ENCODE peak calls at places on chromosome 1, in nine cellular contexts. One of them, this sample, is unnamed.

GRCh38 chr1:8643542-8644536 is 173.6 kb downstream of the RERE start:
- DNase-seq in sigmoid colon: no peak
- DNase-seq in H7: no peak
- DNase-seq in body of pancreas: peak; percentile 73
- DNase-seq in adrenal gland: no peak
- DNase-seq in GM23338: no peak
- DNase-seq in colonic mucosa: no peak
- DNase-seq in Peyer's patch: no peak
- DNase-seq in BJ: no peak
- DNase-seq in this sample: no peak

GRCh38 chr1:21338568-21339401 is 48.5 kb upstream of the ECE1 start:
- DNase-seq in sigmoid colon: peak; percentile 95
- DNase-seq in H7: no peak
- DNase-seq in body of pancreas: peak; percentile 97
- DNase-seq in adrenal gland: peak; percentile 85
- DNase-seq in GM23338: no peak
- DNase-seq in colonic mucosa: peak; percentile 71
- DNase-seq in Peyer's patch: peak; percentile 77
- DNase-seq in BJ: no peak
- DNase-seq in this sample: peak; percentile 90

GRCh38 chr1:199448641-199449040 is 578.9 kb upstream of the NR5A2 start:
- DNase-seq in sigmoid colon: no peak
- DNase-seq in H7: no peak
- DNase-seq in body of pancreas: no peak
- DNase-seq in adrenal gland: no peak
- DNase-seq in GM23338: no peak
- DNase-seq in colonic mucosa: no peak
- DNase-seq in Peyer's patch: no peak
- DNase-seq in BJ: no peak
- DNase-seq in this sample: no peak

GRCh38 chr1:159790237-159790917 is 9.6 kb downstream of the DUSP23 start:
- DNase-seq in sigmoid colon: no peak
- DNase-seq in H7: peak; percentile 63
- DNase-seq in body of pancreas: peak; percentile 36
- DNase-seq in adrenal gland: no peak
- DNase-seq in GM23338: peak; percentile 81
- DNase-seq in colonic mucosa: no peak
- DNase-seq in Peyer's patch: no peak
- DNase-seq in BJ: no peak
- DNase-seq in this sample: no peak

GRCh38 chr1:75203415-75204277 is 69.5 kb downstream of the LHX8 start:
- DNase-seq in sigmoid colon: no peak
- DNase-seq in H7: peak; percentile 8
- DNase-seq in body of pancreas: peak; percentile 6
- DNase-seq in adrenal gland: no peak
- DNase-seq in GM23338: peak; percentile 76
- DNase-seq in colonic mucosa: no peak
- DNase-seq in Peyer's patch: no peak
- DNase-seq in BJ: peak; percentile 9
- DNase-seq in this sample: no peak

GRCh38 chr1:109959974-109960744 is 24.4 kb upstream of the AHCYL1 start:
- DNase-seq in sigmoid colon: no peak
- DNase-seq in H7: peak; percentile 60
- DNase-seq in body of pancreas: no peak
- DNase-seq in adrenal gland: no peak
- DNase-seq in GM23338: peak; percentile 91
- DNase-seq in colonic mucosa: peak; percentile 23
- DNase-seq in Peyer's patch: no peak
- DNase-seq in BJ: no peak
- DNase-seq in this sample: peak; percentile 90

GRCh38 chr1:209029737-209030136 is 553.8 kb upstream of the CAMK1G start:
- DNase-seq in sigmoid colon: no peak
- DNase-seq in H7: no peak
- DNase-seq in body of pancreas: no peak
- DNase-seq in adrenal gland: no peak
- DNase-seq in GM23338: peak; percentile 11
- DNase-seq in colonic mucosa: no peak
- DNase-seq in Peyer's patch: no peak
- DNase-seq in BJ: no peak
- DNase-seq in this sample: no peak

GRCh38 chr1:18955116-18955441 is 1.4 kb downstream of the IFFO2 start:
- DNase-seq in sigmoid colon: no peak
- DNase-seq in H7: no peak
- DNase-seq in body of pancreas: no peak
- DNase-seq in adrenal gland: no peak
- DNase-seq in GM23338: no peak
- DNase-seq in colonic mucosa: no peak
- DNase-seq in Peyer's patch: no peak
- DNase-seq in BJ: no peak
- DNase-seq in this sample: no peak

GRCh38 chr1:193408782-193409293 is 222.4 kb upstream of the B3GALT2 start:
- DNase-seq in sigmoid colon: peak; percentile 81
- DNase-seq in H7: no peak
- DNase-seq in body of pancreas: peak; percentile 94
- DNase-seq in adrenal gland: peak; percentile 98
- DNase-seq in GM23338: peak; percentile 24
- DNase-seq in colonic mucosa: peak; percentile 71
- DNase-seq in Peyer's patch: peak; percentile 58
- DNase-seq in BJ: peak; percentile 76
- DNase-seq in this sample: peak; percentile 7

GRCh38 chr1:162398999-162399580 is 12.8 kb downstream of the SH2D1B start:
- DNase-seq in sigmoid colon: no peak
- DNase-seq in H7: no peak
- DNase-seq in body of pancreas: no peak
- DNase-seq in adrenal gland: no peak
- DNase-seq in GM23338: peak; percentile 51
- DNase-seq in colonic mucosa: no peak
- DNase-seq in Peyer's patch: no peak
- DNase-seq in BJ: no peak
- DNase-seq in this sample: no peak

GRCh38 chr1:172390243-172390619 is 30.3 kb upstream of the C1orf105 start:
- DNase-seq in sigmoid colon: no peak
- DNase-seq in H7: no peak
- DNase-seq in body of pancreas: no peak
- DNase-seq in adrenal gland: no peak
- DNase-seq in GM23338: peak; percentile 13
- DNase-seq in colonic mucosa: no peak
- DNase-seq in Peyer's patch: no peak
- DNase-seq in BJ: no peak
- DNase-seq in this sample: no peak

GRCh38 chr1:174230399-174230798 is 71.1 kb downstream of the RABGAP1L start:
- DNase-seq in sigmoid colon: no peak
- DNase-seq in H7: no peak
- DNase-seq in body of pancreas: no peak
- DNase-seq in adrenal gland: no peak
- DNase-seq in GM23338: no peak
- DNase-seq in colonic mucosa: no peak
- DNase-seq in Peyer's patch: no peak
- DNase-seq in BJ: no peak
- DNase-seq in this sample: no peak

GRCh38 chr1:171742577-171742922 is 685 bp upstream of the VAMP4 start:
- DNase-seq in sigmoid colon: peak; percentile 72
- DNase-seq in H7: peak; percentile 51
- DNase-seq in body of pancreas: peak; percentile 43
- DNase-seq in adrenal gland: peak; percentile 73
- DNase-seq in GM23338: peak; percentile 74
- DNase-seq in colonic mucosa: peak; percentile 71
- DNase-seq in Peyer's patch: no peak
- DNase-seq in BJ: no peak
- DNase-seq in this sample: peak; percentile 70

GRCh38 chr1:46807046-46807972 is 8.5 kb downstream of the CYP4B1 start:
- DNase-seq in sigmoid colon: no peak
- DNase-seq in H7: no peak
- DNase-seq in body of pancreas: no peak
- DNase-seq in adrenal gland: no peak
- DNase-seq in GM23338: no peak
- DNase-seq in colonic mucosa: no peak
- DNase-seq in Peyer's patch: no peak
- DNase-seq in BJ: no peak
- DNase-seq in this sample: no peak

GRCh38 chr1:172180886-172181285 is 239.6 kb upstream of the C1orf105 start:
- DNase-seq in sigmoid colon: peak; percentile 78
- DNase-seq in H7: no peak
- DNase-seq in body of pancreas: peak; percentile 20
- DNase-seq in adrenal gland: peak; percentile 77
- DNase-seq in GM23338: peak; percentile 17
- DNase-seq in colonic mucosa: peak; percentile 31
- DNase-seq in Peyer's patch: peak; percentile 50
- DNase-seq in BJ: peak; percentile 19
- DNase-seq in this sample: peak; percentile 32

GRCh38 chr1:93842750-93843500 is 36.1 kb downstream of the DNTTIP2 start:
- DNase-seq in sigmoid colon: no peak
- DNase-seq in H7: no peak
- DNase-seq in body of pancreas: no peak
- DNase-seq in adrenal gland: no peak
- DNase-seq in GM23338: no peak
- DNase-seq in colonic mucosa: no peak
- DNase-seq in Peyer's patch: no peak
- DNase-seq in BJ: no peak
- DNase-seq in this sample: no peak

GRCh38 chr1:59022799-59023198 is 239.0 kb upstream of the JUN start:
- DNase-seq in sigmoid colon: no peak
- DNase-seq in H7: no peak
- DNase-seq in body of pancreas: no peak
- DNase-seq in adrenal gland: peak; percentile 11
- DNase-seq in GM23338: no peak
- DNase-seq in colonic mucosa: no peak
- DNase-seq in Peyer's patch: no peak
- DNase-seq in BJ: no peak
- DNase-seq in this sample: no peak

GRCh38 chr1:59018860-59019259 is 235.0 kb upstream of the JUN start:
- DNase-seq in sigmoid colon: no peak
- DNase-seq in H7: no peak
- DNase-seq in body of pancreas: no peak
- DNase-seq in adrenal gland: peak; percentile 64
- DNase-seq in GM23338: no peak
- DNase-seq in colonic mucosa: no peak
- DNase-seq in Peyer's patch: no peak
- DNase-seq in BJ: no peak
- DNase-seq in this sample: no peak

GRCh38 chr1:59022199-59022598 is 238.4 kb upstream of the JUN start:
- DNase-seq in sigmoid colon: no peak
- DNase-seq in H7: no peak
- DNase-seq in body of pancreas: no peak
- DNase-seq in adrenal gland: peak; percentile 35
- DNase-seq in GM23338: no peak
- DNase-seq in colonic mucosa: no peak
- DNase-seq in Peyer's patch: no peak
- DNase-seq in BJ: no peak
- DNase-seq in this sample: no peak

GRCh38 chr1:59018446-59018845 is 234.6 kb upstream of the JUN start:
- DNase-seq in sigmoid colon: no peak
- DNase-seq in H7: no peak
- DNase-seq in body of pancreas: no peak
- DNase-seq in adrenal gland: no peak
- DNase-seq in GM23338: no peak
- DNase-seq in colonic mucosa: no peak
- DNase-seq in Peyer's patch: no peak
- DNase-seq in BJ: no peak
- DNase-seq in this sample: no peak

GRCh38 chr1:59020151-59020997 is 236.5 kb upstream of the JUN start:
- DNase-seq in sigmoid colon: peak; percentile 84
- DNase-seq in H7: no peak
- DNase-seq in body of pancreas: peak; percentile 60
- DNase-seq in adrenal gland: peak; percentile 85
- DNase-seq in GM23338: no peak
- DNase-seq in colonic mucosa: peak; percentile 62
- DNase-seq in Peyer's patch: no peak
- DNase-seq in BJ: peak; percentile 36
- DNase-seq in this sample: peak; percentile 81
- H3K4me3 ChIP-seq in sigmoid colon: peak overlapping the region; percentile 25
- H3K4me3 ChIP-seq in H7: no peak overlapping the region
- H3K4me3 ChIP-seq in body of pancreas: no peak overlapping the region
- H3K4me3 ChIP-seq in adrenal gland: peak overlapping the region; percentile 39
- H3K4me3 ChIP-seq in GM23338: no peak overlapping the region
- H3K4me3 ChIP-seq in colonic mucosa: no peak overlapping the region
- H3K4me3 ChIP-seq in Peyer's patch: peak overlapping the region; percentile 21
- H3K4me3 ChIP-seq in BJ: no peak overlapping the region
- H3K4me3 ChIP-seq in this sample: peak overlapping the region; percentile 44

DNA sequence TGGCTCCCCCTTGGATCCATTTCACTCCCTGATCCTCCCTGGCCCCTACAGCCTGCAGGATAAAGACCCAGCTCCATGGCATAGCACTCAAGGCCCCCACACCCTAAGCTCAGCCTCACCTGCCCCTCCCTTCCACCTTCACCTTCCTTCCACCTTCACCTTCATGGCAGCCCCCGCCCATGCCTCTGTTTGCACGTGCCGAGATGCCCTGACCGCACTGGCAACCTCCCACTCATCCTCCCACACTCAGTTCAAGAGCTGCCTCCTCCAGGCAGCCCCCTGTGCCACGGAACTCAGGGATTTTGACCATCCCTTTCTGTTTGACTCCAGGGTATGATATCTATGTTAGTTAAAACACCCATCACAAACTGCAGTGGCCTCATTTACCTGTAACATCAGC is 109.8 kb downstream of the RAVER2 start:
- DNase-seq in sigmoid colon: no peak
- DNase-seq in H7: no peak
- DNase-seq in body of pancreas: no peak
- DNase-seq in adrenal gland: no peak
- DNase-seq in GM23338: no peak
- DNase-seq in colonic mucosa: no peak
- DNase-seq in Peyer's patch: no peak
- DNase-seq in BJ: no peak
- DNase-seq in this sample: no peak
- H3K36me3 ChIP-seq in sigmoid colon: peaks cover 41% of the 10 kb centered on the region
- H3K36me3 ChIP-seq in H7: peaks cover 7% of the 10 kb centered on the region
- H3K36me3 ChIP-seq in body of pancreas: peaks cover 8% of the 10 kb centered on the region
- H3K36me3 ChIP-seq in adrenal gland: no peaks in the 10 kb centered on the region
- H3K36me3 ChIP-seq in GM23338: no peaks in the 10 kb centered on the region
- H3K36me3 ChIP-seq in colonic mucosa: peaks cover 11% of the 10 kb centered on the region
- H3K36me3 ChIP-seq in Peyer's patch: peaks cover 92% of the 10 kb centered on the region
- H3K36me3 ChIP-seq in BJ: peaks cover 39% of the 10 kb centered on the region
- H3K36me3 ChIP-seq in this sample: peaks cover 17% of the 10 kb centered on the region

DNA sequence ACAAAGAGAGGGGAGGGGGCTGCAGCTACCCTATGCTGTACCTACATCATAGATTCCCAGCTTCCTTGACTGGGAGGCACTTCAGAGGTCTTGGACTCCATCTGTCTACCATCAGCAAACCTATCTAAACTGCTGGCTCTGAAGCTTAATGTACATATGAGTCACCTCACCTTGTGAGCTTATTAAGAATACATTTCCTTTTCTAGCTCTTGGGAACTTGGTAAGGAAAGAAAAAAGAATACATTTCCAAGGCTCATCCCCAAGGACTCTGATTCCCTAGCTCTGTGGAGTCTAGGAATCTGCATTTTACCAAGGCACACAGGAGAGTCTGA is 50.0 kb upstream of the PRELP start:
- DNase-seq in sigmoid colon: no peak
- DNase-seq in H7: no peak
- DNase-seq in body of pancreas: no peak
- DNase-seq in adrenal gland: no peak
- DNase-seq in GM23338: no peak
- DNase-seq in colonic mucosa: no peak
- DNase-seq in Peyer's patch: no peak
- DNase-seq in BJ: no peak
- DNase-seq in this sample: no peak
- H3K27me3 ChIP-seq in sigmoid colon: no peaks in the 10 kb centered on the region
- H3K27me3 ChIP-seq in H7: peaks cover 2% of the 10 kb centered on the region
- H3K27me3 ChIP-seq in body of pancreas: no peaks in the 10 kb centered on the region
- H3K27me3 ChIP-seq in adrenal gland: no peaks in the 10 kb centered on the region
- H3K27me3 ChIP-seq in GM23338: no peaks in the 10 kb centered on the region
- H3K27me3 ChIP-seq in colonic mucosa: no peaks in the 10 kb centered on the region
- H3K27me3 ChIP-seq in Peyer's patch: no peaks in the 10 kb centered on the region
- H3K27me3 ChIP-seq in BJ: peaks cover 11% of the 10 kb centered on the region
- H3K27me3 ChIP-seq in this sample: peaks cover 36% of the 10 kb centered on the region

GRCh38 chr1:228463559-228464455 is 23.4 kb upstream of the RNF187 start:
- DNase-seq in sigmoid colon: peak; percentile 68
- DNase-seq in H7: peak; percentile 87
- DNase-seq in body of pancreas: no peak
- DNase-seq in adrenal gland: no peak
- DNase-seq in GM23338: peak; percentile 84
- DNase-seq in colonic mucosa: peak; percentile 37
- DNase-seq in Peyer's patch: no peak
- DNase-seq in BJ: no peak
- DNase-seq in this sample: peak; percentile 61
- H3K4me3 ChIP-seq in sigmoid colon: peak overlapping the region; percentile 25
- H3K4me3 ChIP-seq in H7: peak overlapping the region; percentile 53
- H3K4me3 ChIP-seq in body of pancreas: no peak overlapping the region
- H3K4me3 ChIP-seq in adrenal gland: peak overlapping the region; percentile 4
- H3K4me3 ChIP-seq in GM23338: peak overlapping the region; percentile 82
- H3K4me3 ChIP-seq in colonic mucosa: peak overlapping the region; percentile 14
- H3K4me3 ChIP-seq in Peyer's patch: peak overlapping the region; percentile 42
- H3K4me3 ChIP-seq in BJ: peak overlapping the region; percentile 37
- H3K4me3 ChIP-seq in this sample: peak overlapping the region; percentile 46

This sample was measured in MG63.